ENCODE peak calls at places on chromosome 3, in eight cellular contexts. M is kidney epithelial cell; S is adrenal gland; L is stimulated activated CD8-positive, alpha-beta memory T cell treated with anti-CD3 and anti-CD28 coated beads, Interleukin-2, amount 100 ng/mL, for 1 hour; F is neural progenitor cell; T is nucleus accumbens; I is pons; U is activated gamma-delta T cell treated with Interleukin-2 at 50 U/mL for 16 hours. D is an unnamed sample.

GRCh38 chr3:136713961-136714514 is 38.1 kb downstream of the STAG1 start:
- DNase-seq in M (no peak), S (no peak), L (no peak), F (no peak), T (no peak), I (no peak), U (no peak), D (no peak)

GRCh38 chr3:55469957-55470526 is 17.1 kb downstream of the WNT5A start:
- DNase-seq in M (no peak), S (no peak), L (no peak), F (no peak), T (no peak), I (no peak), U (no peak), D (no peak)

GRCh38 chr3:97680696-97681095 is 83.9 kb upstream of the ARL6 start:
- DNase-seq in M (no peak), S (no peak), L (no peak), F (no peak), T (no peak), I (no peak), U (no peak), D (no peak)

GRCh38 chr3:30294241-30294667 is 312.1 kb upstream of the TGFBR2 start:
- DNase-seq in M (no peak), S (no peak), L (no peak), F (peak; percentile 26), T (no peak), I (no peak), U (no peak), D (no peak)

GRCh38 chr3:187798531-187799520 is 53.6 kb upstream of the BCL6 start:
- DNase-seq in M (no peak), S (no peak), L (no peak), F (no peak), T (no peak), I (no peak), U (peak; percentile 21), D (no peak)

GRCh38 chr3:154421067-154421466 is 8.9 kb downstream of the GPR149 start:
- DNase-seq in M (no peak), S (no peak), L (no peak), F (peak; percentile 49), T (no peak), I (no peak), U (no peak), D (no peak)

GRCh38 chr3:132659370-132660055 is at the start of gene ACAD11:
- DNase-seq in M (no peak), S (peak; percentile 85), L (peak; percentile 1), F (peak; percentile 79), T (peak; percentile 77), I (peak; percentile 48), U (peak; percentile 20), D (peak; percentile 75)

GRCh38 chr3:51929420-51930003 is 12.2 kb downstream of the RRP9 start:
- DNase-seq in M (no peak), S (no peak), L (no peak), F (peak; percentile 53), T (no peak), I (no peak), U (no peak), D (no peak)

GRCh38 chr3:3196148-3196861 is 16.8 kb upstream of the CRBN start:
- DNase-seq in M (no peak), S (no peak), L (no peak), F (peak; percentile 48), T (no peak), I (no peak), U (no peak), D (no peak)

GRCh38 chr3:179948740-179949139 is 88.0 kb downstream of the PEX5L start:
- DNase-seq in M (no peak), S (no peak), L (no peak), F (no peak), T (no peak), I (peak; percentile 62), U (no peak), D (no peak)

GRCh38 chr3:38725726-38726410 is 76.4 kb upstream of the SCN5A start:
- DNase-seq in M (no peak), S (no peak), L (no peak), F (no peak), T (no peak), I (no peak), U (no peak), D (no peak)

GRCh38 chr3:103389356-103389755 is 954.5 kb downstream of the ZPLD1 start:
- DNase-seq in M (peak; percentile 9), S (no peak), L (no peak), F (no peak), T (no peak), I (no peak), U (no peak), D (no peak)

GRCh38 chr3:102478160-102478559 is 43.3 kb downstream of the ZPLD1 start:
- DNase-seq in M (no peak), S (no peak), L (no peak), F (no peak), T (no peak), I (no peak), U (no peak), D (no peak)

GRCh38 chr3:100103558-100104441 is 10.5 kb downstream of the FILIP1L start:
- DNase-seq in M (peak; percentile 38), S (no peak), L (no peak), F (no peak), T (no peak), I (no peak), U (no peak), D (no peak)

GRCh38 chr3:88795502-88795901 is 311.9 kb upstream of the EPHA3 start:
- DNase-seq in M (no peak), S (no peak), L (no peak), F (no peak), T (no peak), I (no peak), U (no peak), D (no peak)

GRCh38 chr3:117941756-117942155 is 1092.9 kb downstream of the IGSF11 start:
- DNase-seq in M (no peak), S (no peak), L (no peak), F (no peak), T (no peak), I (no peak), U (no peak), D (no peak)

GRCh38 chr3:8595252-8595934 is 49.2 kb downstream of the SSUH2 start:
- DNase-seq in M (no peak), S (no peak), L (no peak), F (no peak), T (no peak), I (no peak), U (no peak), D (no peak)

GRCh38 chr3:87206070-87206469 is 21.0 kb upstream of the CHMP2B start:
- DNase-seq in M (peak; percentile 41), S (no peak), L (no peak), F (no peak), T (no peak), I (no peak), U (no peak), D (no peak)

GRCh38 chr3:56952846-56953245 is 107.6 kb upstream of the SPATA12 start:
- DNase-seq in M (no peak), S (no peak), L (no peak), F (no peak), T (no peak), I (no peak), U (no peak), D (no peak)

GRCh38 chr3:55180936-55181535 is 253.2 kb upstream of the LRTM1 start:
- DNase-seq in M (no peak), S (peak; percentile 67), L (no peak), F (peak; percentile 67), T (no peak), I (peak; percentile 50), U (no peak), D (no peak)

GRCh38 chr3:198071602-198072285 is 111.7 kb downstream of the LMLN start:
- DNase-seq in M (peak; percentile 97), S (no peak), L (peak; percentile 6), F (peak; percentile 35), T (peak; percentile 9), I (no peak), U (peak; percentile 55), D (no peak)

GRCh38 chr3:71006810-71007785 is 576.4 kb downstream of the FOXP1 start:
- DNase-seq in M (no peak), S (no peak), L (no peak), F (peak; percentile 59), T (no peak), I (peak; percentile 82), U (no peak), D (no peak)

GRCh38 chr3:43259626-43260025 is 26.7 kb upstream of the SNRK start:
- DNase-seq in M (peak; percentile 32), S (no peak), L (no peak), F (no peak), T (no peak), I (no peak), U (no peak), D (no peak)

GRCh38 chr3:125356140-125357026 is 18.7 kb downstream of the ZNF148 start:
- DNase-seq in M (no peak), S (no peak), L (no peak), F (no peak), T (no peak), I (peak; percentile 40), U (no peak), D (no peak)

GRCh38 chr3:67940200-67940952 is 286.0 kb upstream of the SUCLG2 start:
- DNase-seq in M (no peak), S (peak; percentile 83), L (no peak), F (no peak), T (no peak), I (peak; percentile 11), U (no peak), D (no peak)

GRCh38 chr3:139538733-139539132 is 809 bp downstream of the RBP1 start:
- DNase-seq in M (no peak), S (peak; percentile 94), L (no peak), F (peak; percentile 39), T (peak; percentile 48), I (peak; percentile 32), U (no peak), D (peak; percentile 77)

GRCh38 chr3:44104668-44105321 is 136.9 kb upstream of the TOPAZ1 start:
- DNase-seq in M (peak; percentile 94), S (no peak), L (no peak), F (no peak), T (no peak), I (peak; percentile 19), U (no peak), D (no peak)

GRCh38 chr3:126028096-126028495 is 55.8 kb downstream of the SLC41A3 start:
- DNase-seq in M (no peak), S (no peak), L (no peak), F (no peak), T (no peak), I (no peak), U (no peak), D (no peak)

GRCh38 chr3:178479860-178480259 is 56.4 kb upstream of the KCNMB2 start:
- DNase-seq in M (no peak), S (no peak), L (no peak), F (no peak), T (no peak), I (no peak), U (no peak), D (no peak)

GRCh38 chr3:63565220-63565619 is 87.3 kb upstream of the SNTN start:
- DNase-seq in M (no peak), S (no peak), L (no peak), F (no peak), T (no peak), I (no peak), U (no peak), D (no peak)

GRCh38 chr3:168260859-168261258 is 165.1 kb upstream of the GOLIM4 start:
- DNase-seq in M (no peak), S (no peak), L (no peak), F (no peak), T (no peak), I (no peak), U (no peak), D (no peak)

GRCh38 chr3:185709241-185709955 is 115.4 kb downstream of the IGF2BP2 start:
- DNase-seq in M (no peak), S (no peak), L (no peak), F (no peak), T (no peak), I (no peak), U (no peak), D (no peak)

GRCh38 chr3:42698216-42698910 is 4.2 kb downstream of the HHATL start:
- DNase-seq in M (no peak), S (peak; percentile 3), L (no peak), F (no peak), T (no peak), I (no peak), U (no peak), D (no peak)

GRCh38 chr3:29893024-29893554 is 612.2 kb downstream of the RBMS3 start:
- DNase-seq in M (no peak), S (no peak), L (no peak), F (no peak), T (no peak), I (no peak), U (no peak), D (no peak)

D was measured in ovary.